ENCODE peak calls at places on chromosomes 1 and 21, in nine cellular contexts. D is AG10803; J is stimulated activated CD4-positive, alpha-beta T cell treated with anti-CD3 and anti-CD28 coated beads, Interleukin-1b, Interleukin-23, amount 100 ng/mL, for 24 hours; H is T-cell; S is dorsolateral prefrontal cortex; R is MM.1S; N is activated CD4-positive, alpha-beta T cell treated with anti-CD3 and anti-CD28 coated beads, Interleukin-2, amount 10 ng/mL, durations not matched to agents 7 days and 5 days; L is nephron progenitor cell; Y is effector memory CD8-positive, alpha-beta T cell. V is an unnamed sample.

GRCh38 chr1:220255204-220255603 is 17.0 kb downstream of the RAB3GAP2 start:
- DNase-seq in Y (no peak), L (no peak), S (no peak), H (no peak), N (no peak), D (no peak), R (no peak), J (no peak), V (no peak)

GRCh38 chr21:45536301-45537081 is 5.7 kb downstream of the SLC19A1 start:
- DNase-seq in Y (no peak), L (peak), N (no peak), H (no peak), R (no peak), S (no peak), D (no peak), J (no peak), V (no peak)

GRCh38 chr1:236280438-236281285 is 1.1 kb downstream of the ERO1B start:
- DNase-seq in Y (peak), J (no peak), D (no peak), N (peak), S (peak), L (no peak), H (peak), R (peak), V (peak)

GRCh38 chr1:1290238-1290731 is 10.0 kb downstream of the SCNN1D start:
- DNase-seq in J (peak), R (peak), H (peak), Y (peak), N (peak), S (no peak), L (peak), D (peak), V (peak)

GRCh38 chr1:41655632-41656031 is 171.1 kb upstream of the EDN2 start:
- DNase-seq in J (no peak), H (no peak), Y (no peak), N (no peak), L (no peak), R (no peak), S (no peak), D (no peak), V (no peak)

GRCh38 chr1:19505694-19506457 is 20.5 kb upstream of the CAPZB start:
- DNase-seq in S (no peak), L (no peak), Y (no peak), H (no peak), N (no peak), J (no peak), R (no peak), D (no peak), V (peak)

GRCh38 chr21:26072891-26073615 is 97.5 kb downstream of the APP start:
- DNase-seq in S (no peak), L (no peak), J (no peak), H (no peak), Y (no peak), R (no peak), N (no peak), D (peak), V (no peak)

GRCh38 chr1:59025201-59025600 is 241.4 kb upstream of the JUN start:
- DNase-seq in L (no peak), S (no peak), Y (no peak), H (no peak), D (peak), J (no peak), R (no peak), N (no peak), V (no peak)

GRCh38 chr1:14742181-14742980 is 143.9 kb downstream of the KAZN start:
- DNase-seq in D (peak), J (no peak), H (no peak), S (no peak), N (no peak), L (no peak), R (no peak), Y (no peak), V (no peak)

GRCh38 chr1:48250572-48250971 is 28.1 kb downstream of the SLC5A9 start:
- DNase-seq in L (no peak), H (no peak), J (no peak), R (no peak), Y (no peak), N (no peak), S (no peak), D (no peak), V (no peak)

GRCh38 chr21:16330340-16331319 is 600.8 kb downstream of the USP25 start:
- DNase-seq in S (peak), H (no peak), L (peak), N (peak), J (no peak), D (peak), R (peak), Y (no peak), V (peak)

GRCh38 chr1:184060316-184060715 is 8.8 kb downstream of the TSEN15 start:
- DNase-seq in R (no peak), H (no peak), S (no peak), D (peak), Y (no peak), N (no peak), L (no peak), J (no peak), V (no peak)

GRCh38 chr1:1302951-1303509 is 4.7 kb downstream of the ACAP3 start:
- DNase-seq in D (no peak), S (no peak), N (no peak), R (no peak), Y (no peak), L (no peak), J (no peak), H (no peak), V (no peak)

GRCh38 chr1:210366767-210367166 is 38.1 kb downstream of the HHAT start:
- DNase-seq in Y (no peak), J (no peak), D (no peak), L (no peak), H (no peak), N (no peak), S (no peak), R (no peak), V (no peak)

GRCh38 chr1:56291374-56291841 is 288.0 kb downstream of the PLPP3 start:
- DNase-seq in S (no peak), R (no peak), J (no peak), L (no peak), H (no peak), Y (no peak), D (peak), N (no peak), V (no peak)

GRCh38 chr1:15684468-15685283 is 556 bp downstream of the PLEKHM2 start:
- DNase-seq in S (no peak), D (no peak), J (peak), L (peak), R (peak), N (peak), H (no peak), Y (peak), V (peak)